ENCODE peak calls at places on chromosomes 4 and X, in five cellular contexts. One of them, this sample, is unnamed.

GRCh38 chr4:71553605-71554004 is 214.8 kb downstream of the SLC4A4 start:
- ATAC-seq in upper lobe of left lung: no peak
- ATAC-seq in A549: peak; percentile 73
- ATAC-seq in right lobe of liver: peak; percentile 83
- ATAC-seq in HCT116: peak; percentile 66
- ATAC-seq in this sample: no peak

GRCh38 chr4:726816-727215 is 21.2 kb downstream of the PCGF3 start:
- ATAC-seq in upper lobe of left lung: no peak
- ATAC-seq in HCT116: no peak
- ATAC-seq in right lobe of liver: peak; percentile 11
- ATAC-seq in A549: no peak
- ATAC-seq in this sample: no peak

GRCh38 chrX:131397891-131398290 is 108.8 kb upstream of the IGSF1 start:
- ATAC-seq in HCT116: no peak
- ATAC-seq in upper lobe of left lung: no peak
- ATAC-seq in right lobe of liver: no peak
- ATAC-seq in A549: no peak
- ATAC-seq in this sample: no peak

GRCh38 chrX:22467571-22467970 is 194.9 kb downstream of the CBLL2 start:
- ATAC-seq in HCT116: no peak
- ATAC-seq in upper lobe of left lung: no peak
- ATAC-seq in A549: no peak
- ATAC-seq in right lobe of liver: no peak
- ATAC-seq in this sample: no peak

GRCh38 chr4:31674313-31674947 is 954.3 kb downstream of the PCDH7 start:
- ATAC-seq in A549: peak; percentile 55
- ATAC-seq in HCT116: peak; percentile 87
- ATAC-seq in upper lobe of left lung: no peak
- ATAC-seq in right lobe of liver: peak; percentile 29
- ATAC-seq in this sample: no peak

GRCh38 chrX:134480061-134480460 is 20.1 kb downstream of the HPRT1 start:
- ATAC-seq in upper lobe of left lung: no peak
- ATAC-seq in A549: no peak
- ATAC-seq in HCT116: no peak
- ATAC-seq in right lobe of liver: no peak
- ATAC-seq in this sample: no peak

GRCh38 chr4:25535701-25536473 is 119.8 kb upstream of the SLC34A2 start:
- ATAC-seq in upper lobe of left lung: peak; percentile 65
- ATAC-seq in right lobe of liver: peak; percentile 49
- ATAC-seq in HCT116: no peak
- ATAC-seq in A549: no peak
- ATAC-seq in this sample: no peak

GRCh38 chr4:84578540-84579409 is 4.2 kb upstream of the CDS1 start:
- ATAC-seq in HCT116: no peak
- ATAC-seq in right lobe of liver: no peak
- ATAC-seq in A549: no peak
- ATAC-seq in upper lobe of left lung: no peak
- ATAC-seq in this sample: no peak

GRCh38 chrX:151538190-151539122 is 25.0 kb upstream of the PASD1 start:
- ATAC-seq in A549: no peak
- ATAC-seq in upper lobe of left lung: no peak
- ATAC-seq in right lobe of liver: no peak
- ATAC-seq in HCT116: no peak
- ATAC-seq in this sample: no peak

GRCh38 chr4:86718152-86718551 is 124.0 kb downstream of the PTPN13 start:
- ATAC-seq in right lobe of liver: no peak
- ATAC-seq in HCT116: no peak
- ATAC-seq in upper lobe of left lung: no peak
- ATAC-seq in A549: no peak
- ATAC-seq in this sample: no peak

GRCh38 chrX:152917969-152918579 is 20.2 kb downstream of the ZNF185 start:
- ATAC-seq in right lobe of liver: no peak
- ATAC-seq in HCT116: no peak
- ATAC-seq in upper lobe of left lung: no peak
- ATAC-seq in A549: no peak
- ATAC-seq in this sample: peak; percentile 22

GRCh38 chr4:106017975-106018374 is 122.7 kb downstream of the NPNT start:
- ATAC-seq in HCT116: no peak
- ATAC-seq in right lobe of liver: no peak
- ATAC-seq in A549: no peak
- ATAC-seq in upper lobe of left lung: no peak
- ATAC-seq in this sample: no peak

GRCh38 chr4:41268721-41269517 is 12.2 kb downstream of the UCHL1 start:
- ATAC-seq in A549: peak; percentile 31
- ATAC-seq in right lobe of liver: no peak
- ATAC-seq in upper lobe of left lung: no peak
- ATAC-seq in HCT116: no peak
- ATAC-seq in this sample: no peak

GRCh38 chrX:63418211-63418610 is 67.1 kb upstream of the SPIN4 start:
- ATAC-seq in A549: no peak
- ATAC-seq in upper lobe of left lung: no peak
- ATAC-seq in right lobe of liver: no peak
- ATAC-seq in HCT116: no peak
- ATAC-seq in this sample: no peak

GRCh38 chr4:7281316-7282093 is 89.2 kb downstream of the SORCS2 start:
- ATAC-seq in A549: no peak
- ATAC-seq in right lobe of liver: no peak
- ATAC-seq in upper lobe of left lung: no peak
- ATAC-seq in HCT116: no peak
- ATAC-seq in this sample: no peak

GRCh38 chr4:180669637-180670036 is 1573.6 kb upstream of the TENM3 start:
- ATAC-seq in right lobe of liver: no peak
- ATAC-seq in A549: no peak
- ATAC-seq in HCT116: no peak
- ATAC-seq in upper lobe of left lung: no peak
- ATAC-seq in this sample: no peak

GRCh38 chr4:73815145-73815544 is 21.3 kb upstream of the CXCL6 start:
- ATAC-seq in A549: no peak
- ATAC-seq in right lobe of liver: no peak
- ATAC-seq in upper lobe of left lung: no peak
- ATAC-seq in HCT116: no peak
- ATAC-seq in this sample: no peak

GRCh38 chr4:18698119-18698883 is 676.7 kb upstream of the LCORL start:
- ATAC-seq in right lobe of liver: no peak
- ATAC-seq in upper lobe of left lung: no peak
- ATAC-seq in A549: no peak
- ATAC-seq in HCT116: no peak
- ATAC-seq in this sample: no peak

GRCh38 chrX:29935455-29935854 is 279.9 kb upstream of the MAGEB2 start:
- ATAC-seq in A549: no peak
- ATAC-seq in HCT116: no peak
- ATAC-seq in right lobe of liver: no peak
- ATAC-seq in upper lobe of left lung: no peak
- ATAC-seq in this sample: no peak

DNA sequence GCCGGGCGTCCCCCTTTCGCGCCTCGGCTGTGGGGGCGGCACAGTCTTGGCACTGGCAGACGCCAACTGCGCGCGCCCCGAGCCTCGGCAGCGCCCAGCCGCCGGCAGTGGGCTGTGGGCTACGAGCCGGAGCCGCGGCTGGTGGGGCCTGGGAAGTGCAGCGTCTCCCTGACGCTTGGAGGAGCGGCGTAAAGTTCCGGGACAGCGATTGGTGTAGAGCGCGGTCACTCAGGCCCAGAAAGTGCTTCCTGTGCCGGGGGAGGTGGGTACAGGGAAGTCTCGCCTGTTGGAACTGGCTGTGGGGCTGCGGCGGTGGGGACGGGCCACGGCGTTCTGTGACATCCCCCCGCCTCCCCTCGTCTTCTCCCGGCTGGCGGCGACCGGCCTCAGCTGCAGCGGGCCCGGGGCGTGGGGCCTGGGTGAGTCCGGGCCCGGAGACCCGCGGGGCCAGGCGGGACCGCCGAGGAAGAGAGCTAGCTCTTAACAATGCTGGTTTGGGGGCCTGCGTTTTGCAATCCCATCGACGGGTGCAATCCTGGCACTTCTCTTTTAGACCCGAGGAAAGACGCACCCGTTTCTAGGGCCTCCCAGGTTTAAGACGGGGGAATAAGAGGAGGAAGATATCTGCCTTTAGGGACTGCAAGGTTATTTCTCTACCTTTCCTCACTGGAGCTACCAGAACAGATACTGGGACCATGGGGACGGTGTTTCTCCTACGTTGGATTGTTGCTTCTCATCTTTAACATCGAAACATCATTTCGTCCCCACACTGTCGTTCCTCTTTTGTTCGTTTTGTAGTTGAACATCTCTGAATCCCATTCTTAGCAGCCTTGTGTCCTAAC is at the start of the genes RWDD4 and TRAPPC11:
- ATAC-seq in upper lobe of left lung: peak; percentile 100
- ATAC-seq in HCT116: peak; percentile 99
- ATAC-seq in A549: peak; percentile 100
- ATAC-seq in right lobe of liver: peak; percentile 99
- ATAC-seq in this sample: peak; percentile 100
- TF ChIP-seq POLR2A in upper lobe of left lung: peak; percentile 90
- TF ChIP-seq POLR2A in HCT116: peak; percentile 37
- TF ChIP-seq POLR2A in A549: peak; percentile 32
- TF ChIP-seq POLR2A in right lobe of liver: peak; percentile 97
- TF ChIP-seq POLR2A in this sample: peak; percentile 94

DNA sequence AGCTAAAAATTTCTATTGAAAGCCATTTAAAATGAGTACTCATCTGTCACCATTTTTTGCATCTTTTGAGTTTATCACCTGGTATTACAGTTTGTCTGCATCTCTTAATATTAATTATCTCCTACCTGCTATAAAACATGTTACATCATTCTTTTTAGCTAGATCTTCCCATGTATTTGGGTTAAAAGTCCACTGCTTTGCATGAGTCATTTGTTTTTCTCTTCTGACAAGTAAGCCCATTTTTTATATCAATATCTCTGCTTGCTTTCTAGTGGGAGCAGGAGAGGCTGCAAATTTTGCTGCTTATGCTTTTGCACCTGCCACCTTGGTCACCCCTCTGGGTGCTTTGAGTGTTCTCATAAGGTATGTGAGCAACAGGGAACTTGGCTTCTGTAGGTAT is 16.1 kb downstream of the NIPAL1 start:
- ATAC-seq in A549: no peak
- ATAC-seq in right lobe of liver: peak; percentile 85
- ATAC-seq in upper lobe of left lung: no peak
- ATAC-seq in HCT116: no peak
- ATAC-seq in this sample: no peak
- H3K27ac ChIP-seq in A549: no peak overlapping the region
- H3K27ac ChIP-seq in right lobe of liver: peak overlapping the region; percentile 72
- H3K27ac ChIP-seq in upper lobe of left lung: no peak overlapping the region
- H3K27ac ChIP-seq in HCT116: no peak overlapping the region
- H3K27ac ChIP-seq in this sample: no peak overlapping the region

GRCh38 chrX:154352012-154352401 is 22.4 kb downstream of the FLNA start:
- ATAC-seq in HCT116: no peak
- ATAC-seq in A549: no peak
- ATAC-seq in upper lobe of left lung: no peak
- ATAC-seq in right lobe of liver: no peak
- ATAC-seq in this sample: no peak
- TF ChIP-seq POLR2A in HCT116: no peak
- TF ChIP-seq POLR2A in A549: no peak
- TF ChIP-seq POLR2A in upper lobe of left lung: no peak
- TF ChIP-seq POLR2A in right lobe of liver: no peak
- TF ChIP-seq POLR2A in this sample: no peak

DNA sequence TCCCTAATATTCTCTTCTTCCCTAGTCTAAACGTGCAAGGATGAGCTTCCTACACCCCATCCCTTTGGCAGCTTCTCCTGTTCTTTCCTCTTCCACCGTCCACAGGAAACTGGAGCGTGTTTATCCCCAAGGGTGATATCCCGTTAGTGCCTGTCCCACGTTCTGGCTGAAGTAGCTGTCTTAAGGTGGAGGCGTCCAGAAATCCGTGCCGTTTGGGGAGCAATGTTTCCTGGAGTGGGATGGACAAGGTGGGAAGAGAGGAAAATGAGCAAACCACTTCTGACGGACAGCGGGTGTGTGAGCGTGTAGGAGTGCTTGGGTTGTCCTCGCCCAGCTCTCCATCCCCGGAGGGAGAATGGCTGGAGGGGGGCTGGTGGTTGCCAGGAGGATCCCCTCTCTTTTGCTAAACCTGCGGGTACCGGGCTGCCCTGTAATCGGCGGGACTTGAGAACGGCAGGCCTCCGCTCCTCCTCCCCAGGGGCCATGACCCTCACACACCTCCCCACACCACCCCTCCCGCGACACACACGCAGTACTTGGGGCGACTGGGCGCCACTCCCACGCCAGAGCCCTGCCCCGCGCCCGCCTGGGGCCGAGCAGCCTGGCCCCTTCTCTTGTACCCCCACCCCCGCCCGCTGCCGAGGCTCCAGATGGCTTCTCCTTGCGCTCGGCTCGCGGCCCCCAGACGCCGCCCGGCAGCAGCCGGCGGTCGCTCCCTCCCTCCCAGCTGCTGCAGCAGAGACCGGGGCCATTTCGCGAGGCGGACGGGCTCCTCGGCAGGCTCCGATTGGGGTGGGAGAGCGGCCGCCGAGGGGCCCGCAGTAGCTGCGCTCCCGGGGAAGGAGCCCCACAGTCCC is 13.9 kb upstream of the PRDM8 start:
- ATAC-seq in A549: peak; percentile 82
- ATAC-seq in right lobe of liver: peak; percentile 34
- ATAC-seq in HCT116: peak; percentile 3
- ATAC-seq in upper lobe of left lung: peak; percentile 70
- ATAC-seq in this sample: peak; percentile 61
- H3K27ac ChIP-seq in A549: peak overlapping the region; percentile 45
- H3K27ac ChIP-seq in right lobe of liver: no peak overlapping the region
- H3K27ac ChIP-seq in HCT116: no peak overlapping the region
- H3K27ac ChIP-seq in upper lobe of left lung: peak overlapping the region; percentile 44
- H3K27ac ChIP-seq in this sample: peak overlapping the region; percentile 91

GRCh38 chrX:16445166-16445752 is 204.7 kb upstream of the S100G start:
- ATAC-seq in upper lobe of left lung: no peak
- ATAC-seq in HCT116: peak; percentile 88
- ATAC-seq in right lobe of liver: peak; percentile 56
- ATAC-seq in A549: peak; percentile 86
- ATAC-seq in this sample: no peak

DNA sequence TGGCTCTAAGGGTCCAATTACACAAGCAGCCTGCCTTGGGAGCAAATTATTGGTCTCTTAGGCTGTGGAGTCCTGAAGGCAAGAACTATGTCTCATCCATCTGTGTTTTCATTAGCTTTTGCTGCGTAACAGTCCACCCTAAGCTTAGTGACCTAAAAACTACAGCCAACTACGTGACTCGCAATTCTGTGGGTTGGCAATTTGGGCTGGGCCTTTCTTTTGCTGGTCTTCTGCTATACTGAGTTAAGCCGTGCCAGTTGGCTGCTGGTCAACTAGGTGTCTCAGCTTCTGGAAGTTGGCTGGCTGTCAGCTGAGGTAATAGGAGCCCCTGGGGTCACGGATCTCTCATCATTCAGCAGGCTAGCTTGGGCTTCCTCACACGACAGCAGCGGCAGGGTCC is 205.6 kb upstream of the S100G start:
- ATAC-seq in HCT116: no peak
- ATAC-seq in upper lobe of left lung: no peak
- ATAC-seq in A549: no peak
- ATAC-seq in right lobe of liver: no peak
- ATAC-seq in this sample: no peak
- TF ChIP-seq POLR2A in HCT116: no peak
- TF ChIP-seq POLR2A in upper lobe of left lung: no peak
- TF ChIP-seq POLR2A in A549: no peak
- TF ChIP-seq POLR2A in right lobe of liver: no peak
- TF ChIP-seq POLR2A in this sample: no peak

GRCh38 chr4:47831026-47831689 is 6.7 kb downstream of the CORIN start:
- ATAC-seq in HCT116: no peak
- ATAC-seq in A549: no peak
- ATAC-seq in upper lobe of left lung: no peak
- ATAC-seq in right lobe of liver: no peak
- ATAC-seq in this sample: no peak
- H3K27ac ChIP-seq in HCT116: no peak overlapping the region
- H3K27ac ChIP-seq in A549: no peak overlapping the region
- H3K27ac ChIP-seq in upper lobe of left lung: no peak overlapping the region
- H3K27ac ChIP-seq in right lobe of liver: no peak overlapping the region
- H3K27ac ChIP-seq in this sample: no peak overlapping the region

This sample was measured in gastroesophageal sphincter.